ENCODE peak calls at places on chromosomes 16 and 17, in four cellular contexts. M is CD4-positive, alpha-beta memory T cell; U is cardiac muscle cell; E is fibroblast of mammary gland. C is an unnamed sample.

GRCh38 chr16:52235186-52235585 is 311.8 kb downstream of the TOX3 start:
- DNase-seq in M (no peak), U (no peak), E (no peak), C (no peak)

GRCh38 chr16:68768170-68768569 is 31.1 kb downstream of the CDH1 start:
- DNase-seq in M (no peak), U (no peak), E (no peak), C (no peak)

GRCh38 chr17:70875729-70876344 is 706.5 kb downstream of the KCNJ2 start:
- DNase-seq in M (no peak), U (peak), E (peak), C (no peak)

GRCh38 chr17:26809033-26809432 is 484.9 kb upstream of the WSB1 start:
- DNase-seq in M (no peak), U (no peak), E (peak), C (peak)

GRCh38 chr17:226773-227580 is 45.5 kb upstream of the DOC2B start:
- DNase-seq in M (no peak), U (peak), E (no peak), C (no peak)

GRCh38 chr16:88208112-88208511 is 174.6 kb upstream of the ZNF469 start:
- DNase-seq in M (no peak), U (no peak), E (no peak), C (no peak)

GRCh38 chr17:30550512-30551273 is 73.5 kb downstream of the GOSR1 start:
- DNase-seq in M (no peak), U (peak), E (peak), C (no peak)

GRCh38 chr16:73457851-73458250 is 409.9 kb upstream of the ZFHX3 start:
- DNase-seq in M (no peak), U (no peak), E (no peak), C (no peak)

GRCh38 chr17:13961262-13961661 is 108.0 kb upstream of the COX10 start:
- DNase-seq in M (no peak), U (no peak), E (no peak), C (no peak)

GRCh38 chr16:19183187-19183586 is 15.1 kb downstream of the SYT17 start:
- DNase-seq in M (no peak), U (no peak), E (no peak), C (no peak)

GRCh38 chr17:7862692-7863437 is 5.1 kb downstream of the CYB5D1 start:
- DNase-seq in M (peak), U (peak), E (peak), C (no peak)

GRCh38 chr16:72467157-72467759 is 295.3 kb upstream of the PMFBP1 start:
- DNase-seq in M (peak), U (peak), E (peak), C (peak)

GRCh38 chr17:61425682-61426481 is 26.2 kb downstream of the TBX2 start:
- DNase-seq in M (no peak), U (no peak), E (no peak), C (no peak)

GRCh38 chr16:18983565-18984424 is at the start of gene TMC7:
- DNase-seq in M (no peak), U (peak), E (peak), C (peak)

GRCh38 chr16:70579648-70580630 is 56.3 kb downstream of the SF3B3 start:
- DNase-seq in M (no peak), U (no peak), E (no peak), C (no peak)

GRCh38 chr17:51722994-51723393 is 435.5 kb downstream of the CA10 start:
- DNase-seq in M (no peak), U (no peak), E (peak), C (no peak)

GRCh38 chr16:50585331-50585776 is 37.2 kb downstream of the NKD1 start:
- DNase-seq in M (no peak), U (peak), E (no peak), C (no peak)

GRCh38 chr17:7846063-7846735 is 8.7 kb upstream of the TMEM88 start:
- DNase-seq in M (no peak), U (no peak), E (no peak), C (no peak)

GRCh38 chr16:50372611-50373344 is 4.0 kb upstream of the BRD7 start:
- DNase-seq in M (no peak), U (no peak), E (peak), C (no peak)

GRCh38 chr17:61208301-61209098 is 191.1 kb upstream of the TBX2 start:
- DNase-seq in M (no peak), U (peak), E (peak), C (no peak)

GRCh38 chr17:73551756-73552155 is 92.5 kb downstream of the SDK2 start:
- DNase-seq in M (peak), U (no peak), E (no peak), C (peak)

GRCh38 chr16:89322381-89323119 is 105.0 kb downstream of the ZNF778 start:
- DNase-seq in M (no peak), U (peak), E (peak), C (no peak)

GRCh38 chr17:9628509-9628908 is 16.8 kb upstream of the USP43 start:
- DNase-seq in M (no peak), U (no peak), E (no peak), C (no peak)

GRCh38 chr16:67399218-67399733 is 6.0 kb upstream of the TPPP3 start:
- DNase-seq in M (peak), U (peak), E (no peak), C (no peak)

GRCh38 chr16:82456683-82457082 is 170.1 kb upstream of the CDH13 start:
- DNase-seq in M (no peak), U (peak), E (peak), C (peak)

GRCh38 chr17:6574689-6575595 is 18.6 kb upstream of the PITPNM3 start:
- DNase-seq in M (no peak), U (peak), E (peak), C (no peak)

GRCh38 chr16:24939224-24939623 is 75.9 kb downstream of the ARHGAP17 start:
- DNase-seq in M (no peak), U (no peak), E (no peak), C (no peak)

GRCh38 chr17:4554441-4554996 is 665 bp downstream of the MYBBP1A start:
- DNase-seq in M (no peak), U (no peak), E (no peak), C (no peak)

GRCh38 chr17:20961551-20961950 is 81.3 kb downstream of the USP22 start:
- DNase-seq in M (no peak), U (no peak), E (peak), C (no peak)

GRCh38 chr16:85417156-85417860 is 195.8 kb upstream of the GSE1 start:
- DNase-seq in M (no peak), U (no peak), E (no peak), C (no peak)

GRCh38 chr17:39197380-39198185 is at the start of gene CACNB1:
- DNase-seq in M (peak), U (peak), E (peak), C (no peak)

GRCh38 chr17:67132366-67132765 is 88.0 kb downstream of the CACNG1 start:
- DNase-seq in M (no peak), U (no peak), E (no peak), C (peak)

GRCh38 chr16:88067530-88068411 is 116.5 kb downstream of the BANP start:
- DNase-seq in M (no peak), U (no peak), E (no peak), C (no peak)

GRCh38 chr17:4676777-4677176 is 27.2 kb downstream of the PELP1 start:
- DNase-seq in M (no peak), U (no peak), E (no peak), C (no peak)

GRCh38 chr16:66408181-66409048 is 18.7 kb upstream of the BEAN1 start:
- DNase-seq in M (peak), U (peak), E (peak), C (peak)

GRCh38 chr16:67847064-67847861 is at the start of gene CENPT:
- DNase-seq in M (no peak), U (peak), E (peak), C (no peak)

GRCh38 chr16:12412252-12412651 is 391.4 kb downstream of the CPPED1 start:
- DNase-seq in M (no peak), U (no peak), E (no peak), C (no peak)

GRCh38 chr16:68408967-68409366 is 39.3 kb downstream of the SMPD3 start:
- DNase-seq in M (no peak), U (no peak), E (no peak), C (no peak)

GRCh38 chr16:76346210-76346609 is 69.0 kb downstream of the CNTNAP4 start:
- DNase-seq in M (no peak), U (no peak), E (no peak), C (no peak)

GRCh38 chr17:1644493-1645206 is 882 bp downstream of the SCARF1 start:
- DNase-seq in M (no peak), U (peak), E (peak), C (no peak)
- H3K4me3 ChIP-seq in M (no peak), U (no peak), E (no peak), C (no peak)

GRCh38 chr16:2030036-2030435 is 3.3 kb downstream of the NHERF2 start:
- DNase-seq in M (no peak), U (no peak), E (no peak), C (no peak)

GRCh38 chr16:2031081-2031577 is 4.4 kb downstream of the NHERF2 start:
- DNase-seq in M (no peak), U (no peak), E (no peak), C (no peak)

GRCh38 chr16:2034695-2035430 is 8.2 kb downstream of the NHERF2 start:
- DNase-seq in M (no peak), U (no peak), E (no peak), C (no peak)

GRCh38 chr16:2033057-2033911 is 6.6 kb downstream of the NHERF2 start:
- DNase-seq in M (no peak), U (peak), E (peak), C (no peak)

DNA sequence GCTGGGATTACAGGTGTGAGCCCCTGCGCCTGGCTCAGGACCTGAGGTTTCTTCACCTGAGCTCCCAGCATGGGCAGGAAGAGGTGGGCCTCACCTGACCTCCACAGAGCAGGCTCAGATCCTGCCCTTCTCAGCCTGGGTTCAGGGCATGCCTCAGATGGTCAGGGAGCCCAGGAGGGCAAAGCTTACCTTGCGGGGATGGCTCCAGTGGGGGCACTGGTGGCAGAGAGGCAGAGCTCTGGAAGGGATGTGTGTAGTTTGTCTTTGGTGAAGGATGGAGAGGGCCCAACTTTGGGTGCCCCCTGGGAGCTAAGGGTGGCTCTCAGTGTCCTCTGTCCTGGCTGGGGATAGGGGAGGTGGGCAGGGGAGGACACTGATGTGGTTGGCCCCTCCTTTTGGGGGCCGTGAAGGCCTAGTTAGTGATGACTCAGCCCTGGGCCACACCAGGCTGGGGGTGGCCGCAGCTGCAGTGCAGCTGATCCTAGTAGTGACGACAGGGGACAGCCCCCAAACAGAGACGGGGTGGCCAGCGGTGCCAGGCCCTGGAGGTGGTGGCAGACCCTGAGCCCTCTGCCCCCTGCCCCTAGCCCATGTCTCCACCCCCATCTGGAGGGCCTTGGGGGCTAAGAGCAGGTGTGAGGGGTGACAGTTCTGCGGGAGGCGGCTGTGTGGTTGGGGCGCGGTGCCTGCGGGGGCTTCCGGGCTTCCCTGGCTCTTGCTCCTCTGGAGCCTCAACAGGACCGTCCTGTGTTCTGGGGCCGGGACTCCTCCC is 5.8 kb downstream of the NHERF2 start:
- DNase-seq in M (no peak), U (no peak), E (peak), C (no peak)
- H3K4me3 ChIP-seq in M (no peak), U (no peak), E (no peak), C (no peak)

GRCh38 chr16:55325458-55326109 is 1.6 kb downstream of the IRX6 start:
- DNase-seq in M (no peak), U (no peak), E (no peak), C (no peak)

GRCh38 chr16:55324491-55325447 is 766 bp downstream of the IRX6 start:
- DNase-seq in M (no peak), U (no peak), E (peak), C (no peak)

GRCh38 chr16:55322327-55322726 is 1.7 kb upstream of the IRX6 start:
- DNase-seq in M (no peak), U (no peak), E (no peak), C (no peak)

GRCh38 chr16:55326261-55326802 is 2.3 kb downstream of the IRX6 start:
- DNase-seq in M (no peak), U (no peak), E (no peak), C (no peak)

GRCh38 chr16:55323637-55324490 is at the start of gene IRX6:
- DNase-seq in M (no peak), U (peak), E (peak), C (no peak)
- H3K4me3 ChIP-seq in M (no peak), U (peak), E (no peak), C (no peak)

GRCh38 chr17:2237521-2237921 is 66.1 kb downstream of the SMG6 start:
- DNase-seq in M (no peak), U (peak), E (peak), C (no peak)

GRCh38 chr17:2239170-2239551 is 64.4 kb downstream of the SMG6 start:
- DNase-seq in M (no peak), U (no peak), E (no peak), C (no peak)

GRCh38 chr17:2237960-2238359 is 65.6 kb downstream of the SMG6 start:
- DNase-seq in M (no peak), U (no peak), E (no peak), C (no peak)

GRCh38 chr17:2239882-2240430 is 63.6 kb downstream of the SMG6 start:
- DNase-seq in M (no peak), U (peak), E (peak), C (no peak)

GRCh38 chr17:2238432-2239169 is 65.0 kb downstream of the SMG6 start:
- DNase-seq in M (no peak), U (no peak), E (no peak), C (no peak)
- H3K4me3 ChIP-seq in M (no peak), U (no peak), E (no peak), C (no peak)

DNA sequence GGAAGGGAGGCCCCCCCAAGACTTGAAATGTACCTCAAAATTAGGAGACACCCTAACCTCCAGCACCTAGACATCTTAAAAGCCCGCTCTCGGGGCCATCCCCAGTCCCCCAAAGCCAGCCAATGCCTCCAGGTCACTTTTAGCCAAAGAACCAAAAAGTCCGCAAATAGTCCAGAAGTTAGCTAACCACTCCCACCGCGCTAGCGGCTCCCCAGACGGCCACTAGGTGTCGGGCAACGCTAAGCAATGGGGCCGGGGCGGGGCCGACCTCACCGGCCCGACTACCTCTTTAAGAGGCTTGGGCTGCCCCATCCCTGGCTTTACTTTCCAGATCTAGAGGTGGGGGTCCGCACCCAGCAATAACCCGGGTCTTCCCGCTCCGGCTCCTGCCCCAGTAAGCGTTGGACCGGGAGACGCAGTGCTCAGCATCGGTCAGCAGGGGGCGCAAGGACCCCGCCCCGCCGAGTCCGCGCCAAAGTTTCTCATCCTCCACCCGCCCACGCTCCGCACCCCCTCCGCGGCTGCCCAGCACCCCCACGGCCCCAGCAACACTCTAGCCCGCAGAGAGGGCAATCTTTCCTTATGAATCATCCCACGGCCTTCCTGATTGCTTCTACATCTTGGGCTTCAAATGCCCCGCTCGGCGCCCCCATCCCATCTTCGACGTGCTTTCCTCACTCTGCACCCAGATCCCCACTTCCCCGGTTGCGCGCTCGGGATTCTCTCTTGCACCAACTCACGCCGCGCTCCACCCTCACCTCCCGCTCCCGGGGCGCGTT is 795 bp downstream of the COL1A1 start:
- DNase-seq in M (peak), U (peak), E (peak), C (peak)
- H3K4me3 ChIP-seq in M (no peak), U (peak), E (peak), C (peak)

GRCh38 chr16:29951966-29952365 is 9.9 kb upstream of the TMEM219 start:
- DNase-seq in M (no peak), U (no peak), E (no peak), C (no peak)

GRCh38 chr16:29950806-29951461 is 10.9 kb upstream of the TMEM219 start:
- DNase-seq in M (no peak), U (no peak), E (no peak), C (no peak)

GRCh38 chr16:29943846-29944669 is 17.8 kb upstream of the TMEM219 start:
- DNase-seq in M (no peak), U (peak), E (peak), C (no peak)

DNA sequence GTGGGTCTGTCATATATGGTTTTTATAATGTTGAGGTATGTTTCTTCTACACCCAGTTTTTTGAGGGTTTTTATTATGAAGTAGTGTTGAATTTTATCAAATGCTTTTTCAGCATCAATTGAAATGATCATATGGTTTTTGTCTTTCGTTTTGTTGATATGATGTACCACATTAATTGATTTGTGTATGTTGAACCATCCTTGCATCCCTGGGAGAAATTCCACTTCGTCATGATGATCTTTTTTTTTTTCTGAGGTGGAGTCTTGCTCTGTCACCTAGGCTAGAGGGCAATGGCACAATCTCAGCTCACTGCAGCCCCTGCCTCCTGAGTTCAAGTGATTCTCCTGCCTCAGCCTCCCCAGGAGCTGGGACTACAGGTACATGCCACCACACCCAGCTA is 14.0 kb upstream of the TMEM219 start:
- DNase-seq in M (no peak), U (no peak), E (no peak), C (no peak)
- H3K4me3 ChIP-seq in M (no peak), U (no peak), E (no peak), C (no peak)

GRCh38 chr16:56986361-56986760 is 3.0 kb upstream of the NLRC5 start:
- DNase-seq in M (no peak), U (no peak), E (no peak), C (no peak)
- H3K4me3 ChIP-seq in M (no peak), U (no peak), E (no peak), C (no peak)

GRCh38 chr17:40686192-40686591 is 17.4 kb downstream of the KRT24 start:
- DNase-seq in M (no peak), U (no peak), E (no peak), C (no peak)

GRCh38 chr17:40678902-40679522 is 14.0 kb upstream of the KRT222 start:
- DNase-seq in M (no peak), U (no peak), E (no peak), C (no peak)

GRCh38 chr17:40675905-40676304 is 10.9 kb upstream of the KRT222 start:
- DNase-seq in M (no peak), U (no peak), E (no peak), C (no peak)

GRCh38 chr17:40679523-40679907 is 14.5 kb upstream of the KRT222 start:
- DNase-seq in M (no peak), U (no peak), E (no peak), C (no peak)

DNA sequence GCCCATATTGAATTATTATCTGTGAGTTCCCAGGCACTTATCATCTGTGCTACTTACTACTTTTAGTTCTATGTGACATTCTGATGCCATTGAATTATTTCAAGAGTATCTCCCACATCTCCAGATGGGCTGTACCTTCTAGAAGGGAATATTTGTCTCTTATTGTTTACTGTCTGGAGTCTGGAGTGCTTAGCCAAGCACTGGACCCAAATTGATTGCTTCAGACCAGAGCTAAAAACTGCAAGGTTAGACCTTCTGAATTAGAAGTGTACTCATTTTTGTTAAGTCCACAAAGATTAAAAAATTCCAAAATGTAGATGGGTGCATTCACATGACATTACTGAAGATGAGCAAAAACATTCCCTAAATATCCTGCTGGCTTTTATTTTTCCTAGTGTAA is 16.0 kb upstream of the KRT222 start:
- DNase-seq in M (no peak), U (no peak), E (no peak), C (no peak)
- H3K4me3 ChIP-seq in M (no peak), U (no peak), E (no peak), C (no peak)

C was measured in Jurkat, Clone E6-1.